ENCODE peak calls at places on chromosomes 12 and 14, in ten cellular contexts. Q is hepatocyte; E is fibroblast of lung; P is endothelial cell of umbilical vein; B is lung; A is IMR-90; V is Peyer's patch; K is CD8-positive, alpha-beta T cell; Z is ovary; M is body of pancreas. H is an unnamed sample.

GRCh38 chr12:68960162-68960501 is 27.2 kb upstream of the CPM start:
- DNase-seq in A (peak; percentile 86), K (no peak), Z (no peak), V (no peak), Q (no peak), E (peak; percentile 67), P (no peak), M (no peak), B (no peak), H (no peak)

GRCh38 chr12:112161711-112162110 is 36.4 kb downstream of the TRAFD1 start:
- DNase-seq in V (no peak), E (no peak), Q (no peak), A (no peak), M (no peak), B (no peak), Z (no peak), K (no peak), P (no peak), H (no peak)

GRCh38 chr12:31298510-31298904 is 27.4 kb downstream of the SINHCAF start:
- DNase-seq in B (no peak), M (no peak), A (no peak), P (no peak), E (no peak), Z (no peak), Q (no peak), V (no peak), K (no peak), H (no peak)

GRCh38 chr14:55519473-55520080 is 60.4 kb upstream of the KTN1 start:
- DNase-seq in A (no peak), E (no peak), B (no peak), Z (no peak), Q (no peak), M (no peak), V (no peak), K (no peak), P (no peak), H (no peak)

GRCh38 chr14:53613404-53614253 is 343.0 kb downstream of the BMP4 start:
- DNase-seq in E (peak; percentile 71), Z (no peak), V (peak; percentile 76), K (no peak), Q (peak; percentile 71), B (no peak), A (peak; percentile 90), P (peak; percentile 13), M (peak; percentile 55), H (peak; percentile 91)

GRCh38 chr12:116377194-116377735 is 99.8 kb upstream of the MED13L start:
- DNase-seq in M (no peak), K (no peak), Z (no peak), B (no peak), A (no peak), P (no peak), Q (no peak), V (no peak), E (no peak), H (no peak)

GRCh38 chr12:131827961-131828534 is at the start of gene MMP17:
- DNase-seq in E (peak; percentile 62), M (peak; percentile 68), P (peak; percentile 41), B (no peak), Z (peak; percentile 68), K (no peak), V (no peak), A (peak; percentile 55), Q (peak; percentile 81), H (no peak)

GRCh38 chr12:76020281-76020680 is 11.3 kb downstream of the PHLDA1 start:
- DNase-seq in Q (no peak), V (no peak), A (peak; percentile 80), K (peak; percentile 78), E (peak; percentile 90), B (no peak), M (no peak), P (no peak), Z (peak; percentile 29), H (no peak)

GRCh38 chr12:115522010-115522409 is 755.5 kb downstream of the MED13L start:
- DNase-seq in M (no peak), V (no peak), B (no peak), E (no peak), Z (no peak), P (no peak), A (no peak), K (no peak), Q (no peak), H (no peak)

GRCh38 chr12:105561981-105562726 is 231.7 kb downstream of the C12orf75 start:
- DNase-seq in A (peak; percentile 90), B (peak; percentile 31), V (no peak), M (peak; percentile 10), P (peak; percentile 39), Z (peak; percentile 33), Q (peak; percentile 31), K (no peak), E (peak; percentile 91), H (peak; percentile 19)

DNA sequence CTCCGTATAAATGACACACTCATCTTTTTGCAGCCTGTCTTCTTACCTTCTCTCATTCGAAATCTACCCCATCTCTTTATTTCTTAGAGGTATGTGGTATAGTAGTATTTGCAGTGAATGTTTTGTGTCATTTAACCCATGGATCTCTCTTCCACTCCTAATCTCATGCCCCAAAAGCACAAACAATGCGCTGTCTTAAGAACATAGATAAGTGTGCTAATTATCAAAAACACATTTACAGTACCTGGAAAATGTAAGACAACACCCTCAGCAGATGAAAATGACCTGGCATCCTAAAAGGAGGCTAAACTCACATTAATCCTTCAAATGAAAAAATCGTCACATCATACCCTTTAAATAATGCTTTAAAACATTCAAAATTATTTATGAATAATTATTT is 10.7 kb downstream of the USP15 start:
- DNase-seq in B (no peak), M (no peak), P (no peak), Z (no peak), E (no peak), K (no peak), V (no peak), A (no peak), Q (no peak), H (no peak)
- H3K4me1 ChIP-seq in B (peaks cover 3% of the 10 kb centered on the region), M (peaks cover 79% of the 10 kb centered on the region), P (peaks cover 19% of the 10 kb centered on the region), Z (peaks cover 9% of the 10 kb centered on the region), E (peaks cover 5% of the 10 kb centered on the region), K (peaks cover 76% of the 10 kb centered on the region), V (no peaks in the 10 kb centered on the region), A (peaks cover 13% of the 10 kb centered on the region), Q (peaks cover 16% of the 10 kb centered on the region), H (no peaks in the 10 kb centered on the region)

GRCh38 chr12:19998968-19999792 is 369.2 kb upstream of the PDE3A start:
- DNase-seq in P (peak; percentile 70), Z (no peak), B (no peak), E (no peak), M (no peak), V (no peak), Q (no peak), K (no peak), A (no peak), H (no peak)

GRCh38 chr12:19999793-20000138 is 368.6 kb upstream of the PDE3A start:
- DNase-seq in P (no peak), V (no peak), Z (no peak), K (no peak), Q (no peak), B (no peak), E (no peak), A (no peak), M (no peak), H (no peak)

GRCh38 chr12:19992311-19992710 is 376.0 kb upstream of the PDE3A start:
- DNase-seq in K (no peak), P (no peak), E (no peak), V (peak; percentile 52), A (no peak), B (no peak), Q (peak; percentile 23), M (no peak), Z (no peak), H (no peak)

GRCh38 chr12:19997996-19998395 is 370.3 kb upstream of the PDE3A start:
- DNase-seq in P (peak; percentile 22), K (no peak), Z (no peak), A (no peak), M (no peak), E (no peak), V (no peak), B (no peak), Q (no peak), H (no peak)

GRCh38 chr12:19994970-19995369 is 373.4 kb upstream of the PDE3A start:
- DNase-seq in M (no peak), B (no peak), Z (no peak), V (no peak), K (no peak), E (no peak), A (no peak), P (peak; percentile 63), Q (no peak), H (no peak)
- TF ChIP-seq CTCF in M (no peak), B (no peak), Z (no peak), V (no peak), K (no peak), E (no peak), A (peak; percentile 25), P (no peak), Q (peak; percentile 21), H (no peak)

GRCh38 chr14:42110167-42110566 is 503.5 kb downstream of the LRFN5 start:
- DNase-seq in Z (no peak), P (no peak), B (no peak), V (no peak), E (peak; percentile 41), M (no peak), Q (no peak), A (peak; percentile 71), K (no peak), H (no peak)
- H3K27me3 ChIP-seq in Z (no peaks in the 10 kb centered on the region), P (no peaks in the 10 kb centered on the region), B (no peaks in the 10 kb centered on the region), V (no peaks in the 10 kb centered on the region), E (no peaks in the 10 kb centered on the region), M (no peaks in the 10 kb centered on the region), Q (no peaks in the 10 kb centered on the region), A (no peaks in the 10 kb centered on the region), K (no peaks in the 10 kb centered on the region), H (no peaks in the 10 kb centered on the region)

GRCh38 chr12:129870146-129870545 is 33.7 kb downstream of the TMEM132D start:
- DNase-seq in B (peak; percentile 9), Z (no peak), A (no peak), P (no peak), M (no peak), E (no peak), K (no peak), V (no peak), Q (no peak), H (no peak)

GRCh38 chr12:129868566-129868965 is 35.3 kb downstream of the TMEM132D start:
- DNase-seq in Z (no peak), E (no peak), P (no peak), Q (no peak), K (no peak), B (peak; percentile 18), A (no peak), M (no peak), V (no peak), H (no peak)

GRCh38 chr12:129871991-129872969 is 31.5 kb downstream of the TMEM132D start:
- DNase-seq in M (peak; percentile 7), V (no peak), Z (no peak), A (no peak), P (no peak), E (no peak), B (peak; percentile 3), Q (no peak), K (no peak), H (no peak)

GRCh38 chr12:129873458-129873857 is 30.4 kb downstream of the TMEM132D start:
- DNase-seq in Q (no peak), K (no peak), M (no peak), Z (no peak), P (no peak), B (peak; percentile 2), V (no peak), E (peak; percentile 48), A (no peak), H (no peak)

DNA sequence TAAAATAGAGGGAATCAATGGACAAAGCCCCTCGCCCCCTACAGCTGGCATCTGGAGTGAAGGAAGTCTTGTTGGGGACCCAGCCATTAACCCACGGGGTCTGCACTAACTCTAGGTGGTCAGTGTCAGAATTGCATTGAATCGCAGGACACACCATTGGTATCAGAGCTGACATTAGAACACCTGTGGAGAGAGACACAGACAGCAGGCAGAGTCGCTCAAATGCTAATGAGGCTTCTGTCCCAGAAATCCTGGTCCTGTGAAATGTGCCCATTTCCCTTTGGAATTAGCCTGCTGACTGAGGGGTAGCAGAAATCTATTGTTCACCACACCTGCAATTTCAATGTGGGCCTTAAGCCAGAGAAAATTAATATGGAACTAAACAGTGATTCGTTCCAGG is 33.0 kb downstream of the TMEM132D start:
- DNase-seq in P (no peak), B (peak; percentile 13), E (no peak), V (no peak), M (no peak), Q (no peak), A (no peak), K (no peak), Z (no peak), H (no peak)
- H3K4me1 ChIP-seq in P (no peaks in the 10 kb centered on the region), B (no peaks in the 10 kb centered on the region), E (no peaks in the 10 kb centered on the region), V (no peaks in the 10 kb centered on the region), M (no peaks in the 10 kb centered on the region), Q (no peaks in the 10 kb centered on the region), A (no peaks in the 10 kb centered on the region), K (no peaks in the 10 kb centered on the region), Z (no peaks in the 10 kb centered on the region), H (no peaks in the 10 kb centered on the region)

H was measured in Caco-2.